ENCODE peak calls at places on chromosomes 16 and 17, in ten cellular contexts. One of them, this sample, is unnamed.

GRCh38 chr17:79713391-79713790 is 17.4 kb upstream of the ENPP7 start:
- DNase-seq in stomach: no peak
- DNase-seq in suprapubic skin: no peak
- DNase-seq in Caki2: no peak
- DNase-seq in naive B cell: no peak
- DNase-seq in stimulated activated CD8-positive, alpha-beta memory T cell treated with anti-CD3 and anti-CD28 coated beads, Interleukin-7, amount 100 ng/mL, for 1 hour: no peak
- DNase-seq in neural crest cell: no peak
- DNase-seq in ELR: no peak
- DNase-seq in GM18507: no peak
- DNase-seq in A172: no peak
- DNase-seq in this sample: no peak

GRCh38 chr17:50627782-50628601 is 6.7 kb upstream of the ABCC3 start:
- DNase-seq in neural crest cell: no peak
- DNase-seq in stimulated activated CD8-positive, alpha-beta memory T cell treated with anti-CD3 and anti-CD28 coated beads, Interleukin-7, amount 100 ng/mL, for 1 hour: no peak
- DNase-seq in naive B cell: no peak
- DNase-seq in Caki2: no peak
- DNase-seq in GM18507: no peak
- DNase-seq in stomach: peak
- DNase-seq in suprapubic skin: no peak
- DNase-seq in ELR: no peak
- DNase-seq in A172: no peak
- DNase-seq in this sample: no peak

GRCh38 chr17:4130715-4131114 is 12.1 kb downstream of the ZZEF1 start:
- DNase-seq in GM18507: no peak
- DNase-seq in stomach: no peak
- DNase-seq in ELR: peak
- DNase-seq in Caki2: no peak
- DNase-seq in naive B cell: no peak
- DNase-seq in suprapubic skin: no peak
- DNase-seq in A172: peak
- DNase-seq in neural crest cell: no peak
- DNase-seq in stimulated activated CD8-positive, alpha-beta memory T cell treated with anti-CD3 and anti-CD28 coated beads, Interleukin-7, amount 100 ng/mL, for 1 hour: no peak
- DNase-seq in this sample: no peak

GRCh38 chr16:50467943-50468748 is 80.0 kb upstream of the NKD1 start:
- DNase-seq in GM18507: no peak
- DNase-seq in stomach: peak
- DNase-seq in neural crest cell: peak
- DNase-seq in suprapubic skin: peak
- DNase-seq in A172: no peak
- DNase-seq in naive B cell: no peak
- DNase-seq in ELR: peak
- DNase-seq in Caki2: no peak
- DNase-seq in stimulated activated CD8-positive, alpha-beta memory T cell treated with anti-CD3 and anti-CD28 coated beads, Interleukin-7, amount 100 ng/mL, for 1 hour: no peak
- DNase-seq in this sample: peak

GRCh38 chr16:85707528-85708095 is 18.9 kb upstream of the GINS2 start:
- DNase-seq in A172: no peak
- DNase-seq in stomach: no peak
- DNase-seq in stimulated activated CD8-positive, alpha-beta memory T cell treated with anti-CD3 and anti-CD28 coated beads, Interleukin-7, amount 100 ng/mL, for 1 hour: no peak
- DNase-seq in GM18507: no peak
- DNase-seq in ELR: no peak
- DNase-seq in neural crest cell: no peak
- DNase-seq in suprapubic skin: no peak
- DNase-seq in naive B cell: no peak
- DNase-seq in Caki2: no peak
- DNase-seq in this sample: no peak

GRCh38 chr16:13906426-13907089 is 13.4 kb upstream of the ERCC4 start:
- DNase-seq in suprapubic skin: no peak
- DNase-seq in A172: no peak
- DNase-seq in naive B cell: peak
- DNase-seq in stimulated activated CD8-positive, alpha-beta memory T cell treated with anti-CD3 and anti-CD28 coated beads, Interleukin-7, amount 100 ng/mL, for 1 hour: no peak
- DNase-seq in Caki2: no peak
- DNase-seq in neural crest cell: no peak
- DNase-seq in ELR: no peak
- DNase-seq in stomach: no peak
- DNase-seq in GM18507: no peak
- DNase-seq in this sample: no peak

GRCh38 chr17:3526971-3527370 is 30.6 kb downstream of the TRPV3 start:
- DNase-seq in neural crest cell: no peak
- DNase-seq in suprapubic skin: peak
- DNase-seq in stimulated activated CD8-positive, alpha-beta memory T cell treated with anti-CD3 and anti-CD28 coated beads, Interleukin-7, amount 100 ng/mL, for 1 hour: no peak
- DNase-seq in naive B cell: no peak
- DNase-seq in stomach: no peak
- DNase-seq in ELR: no peak
- DNase-seq in A172: no peak
- DNase-seq in GM18507: no peak
- DNase-seq in Caki2: no peak
- DNase-seq in this sample: no peak

GRCh38 chr16:27770271-27771196 is 220.6 kb downstream of the KATNIP start:
- DNase-seq in stomach: no peak
- DNase-seq in ELR: peak
- DNase-seq in stimulated activated CD8-positive, alpha-beta memory T cell treated with anti-CD3 and anti-CD28 coated beads, Interleukin-7, amount 100 ng/mL, for 1 hour: no peak
- DNase-seq in A172: no peak
- DNase-seq in neural crest cell: no peak
- DNase-seq in GM18507: no peak
- DNase-seq in Caki2: no peak
- DNase-seq in suprapubic skin: no peak
- DNase-seq in naive B cell: no peak
- DNase-seq in this sample: no peak

GRCh38 chr16:85173077-85173980 is 61.1 kb upstream of the CIBAR2 start:
- DNase-seq in Caki2: no peak
- DNase-seq in neural crest cell: no peak
- DNase-seq in ELR: peak
- DNase-seq in A172: peak
- DNase-seq in stimulated activated CD8-positive, alpha-beta memory T cell treated with anti-CD3 and anti-CD28 coated beads, Interleukin-7, amount 100 ng/mL, for 1 hour: no peak
- DNase-seq in naive B cell: no peak
- DNase-seq in suprapubic skin: no peak
- DNase-seq in GM18507: no peak
- DNase-seq in stomach: no peak
- DNase-seq in this sample: peak

GRCh38 chr16:75012380-75013081 is 13.7 kb downstream of the ZNRF1 start:
- DNase-seq in naive B cell: no peak
- DNase-seq in ELR: peak
- DNase-seq in Caki2: no peak
- DNase-seq in GM18507: no peak
- DNase-seq in stomach: no peak
- DNase-seq in neural crest cell: no peak
- DNase-seq in suprapubic skin: no peak
- DNase-seq in stimulated activated CD8-positive, alpha-beta memory T cell treated with anti-CD3 and anti-CD28 coated beads, Interleukin-7, amount 100 ng/mL, for 1 hour: no peak
- DNase-seq in A172: no peak
- DNase-seq in this sample: no peak

GRCh38 chr16:1713933-1714332 is 7.9 kb downstream of the MAPK8IP3 start:
- DNase-seq in GM18507: no peak
- DNase-seq in ELR: no peak
- DNase-seq in stimulated activated CD8-positive, alpha-beta memory T cell treated with anti-CD3 and anti-CD28 coated beads, Interleukin-7, amount 100 ng/mL, for 1 hour: no peak
- DNase-seq in suprapubic skin: no peak
- DNase-seq in A172: no peak
- DNase-seq in neural crest cell: no peak
- DNase-seq in Caki2: no peak
- DNase-seq in naive B cell: peak
- DNase-seq in stomach: no peak
- DNase-seq in this sample: no peak

GRCh38 chr17:17402558-17402957 is 74.2 kb upstream of the MED9 start:
- DNase-seq in naive B cell: no peak
- DNase-seq in A172: peak
- DNase-seq in neural crest cell: no peak
- DNase-seq in Caki2: no peak
- DNase-seq in ELR: peak
- DNase-seq in stimulated activated CD8-positive, alpha-beta memory T cell treated with anti-CD3 and anti-CD28 coated beads, Interleukin-7, amount 100 ng/mL, for 1 hour: no peak
- DNase-seq in suprapubic skin: no peak
- DNase-seq in stomach: no peak
- DNase-seq in GM18507: no peak
- DNase-seq in this sample: no peak

GRCh38 chr17:51850206-51850605 is 308.3 kb downstream of the CA10 start:
- DNase-seq in stomach: no peak
- DNase-seq in Caki2: no peak
- DNase-seq in ELR: peak
- DNase-seq in A172: no peak
- DNase-seq in suprapubic skin: no peak
- DNase-seq in naive B cell: no peak
- DNase-seq in stimulated activated CD8-positive, alpha-beta memory T cell treated with anti-CD3 and anti-CD28 coated beads, Interleukin-7, amount 100 ng/mL, for 1 hour: no peak
- DNase-seq in GM18507: no peak
- DNase-seq in neural crest cell: no peak
- DNase-seq in this sample: no peak

GRCh38 chr17:69734656-69735055 is 320.2 kb downstream of the MAP2K6 start:
- DNase-seq in GM18507: no peak
- DNase-seq in A172: no peak
- DNase-seq in neural crest cell: no peak
- DNase-seq in ELR: no peak
- DNase-seq in stomach: no peak
- DNase-seq in stimulated activated CD8-positive, alpha-beta memory T cell treated with anti-CD3 and anti-CD28 coated beads, Interleukin-7, amount 100 ng/mL, for 1 hour: no peak
- DNase-seq in Caki2: no peak
- DNase-seq in naive B cell: no peak
- DNase-seq in suprapubic skin: no peak
- DNase-seq in this sample: no peak

GRCh38 chr17:9021158-9021984 is at the start of gene NTN1:
- DNase-seq in naive B cell: peak
- DNase-seq in neural crest cell: peak
- DNase-seq in suprapubic skin: no peak
- DNase-seq in stimulated activated CD8-positive, alpha-beta memory T cell treated with anti-CD3 and anti-CD28 coated beads, Interleukin-7, amount 100 ng/mL, for 1 hour: peak
- DNase-seq in A172: peak
- DNase-seq in stomach: peak
- DNase-seq in Caki2: peak
- DNase-seq in GM18507: peak
- DNase-seq in ELR: peak
- DNase-seq in this sample: peak

GRCh38 chr17:79362996-79363305 is 247.9 kb downstream of the RBFOX3 start:
- DNase-seq in naive B cell: no peak
- DNase-seq in Caki2: no peak
- DNase-seq in stimulated activated CD8-positive, alpha-beta memory T cell treated with anti-CD3 and anti-CD28 coated beads, Interleukin-7, amount 100 ng/mL, for 1 hour: no peak
- DNase-seq in suprapubic skin: no peak
- DNase-seq in neural crest cell: no peak
- DNase-seq in A172: no peak
- DNase-seq in GM18507: no peak
- DNase-seq in stomach: no peak
- DNase-seq in ELR: no peak
- DNase-seq in this sample: no peak

GRCh38 chr16:27918755-27919154 is 144.8 kb downstream of the GSG1L start:
- DNase-seq in naive B cell: no peak
- DNase-seq in A172: peak
- DNase-seq in stomach: no peak
- DNase-seq in suprapubic skin: no peak
- DNase-seq in neural crest cell: no peak
- DNase-seq in GM18507: no peak
- DNase-seq in Caki2: no peak
- DNase-seq in ELR: peak
- DNase-seq in stimulated activated CD8-positive, alpha-beta memory T cell treated with anti-CD3 and anti-CD28 coated beads, Interleukin-7, amount 100 ng/mL, for 1 hour: no peak
- DNase-seq in this sample: no peak